ENCODE peak calls at places on chromosomes 5 and 9, in seven cellular contexts. E, L, Y, X, A, F and P are unnamed samples.

GRCh38 chr5:21807953-21808352 is 1045.2 kb downstream of the CDH12 start:
- DNase-seq in L (no peak), Y (no peak), F (no peak), X (no peak), E (no peak), A (peak), P (no peak)

GRCh38 chr5:135491552-135492318 is 39.6 kb upstream of the TIFAB start:
- DNase-seq in E (no peak), Y (no peak), L (no peak), A (no peak), F (no peak), X (peak), P (no peak)

GRCh38 chr9:7209990-7210389 is 452.2 kb downstream of the KDM4C start:
- DNase-seq in Y (no peak), X (no peak), A (peak), E (no peak), L (no peak), F (no peak), P (no peak)

GRCh38 chr5:96654209-96654608 is 8.0 kb upstream of the CAST start:
- DNase-seq in E (no peak), L (no peak), Y (no peak), F (no peak), A (no peak), X (no peak), P (no peak)

GRCh38 chr5:177370488-177371119 is 12.9 kb downstream of the RGS14 start:
- DNase-seq in F (peak), E (peak), Y (no peak), A (peak), X (peak), L (peak), P (peak)

GRCh38 chr5:7012057-7012456 is 298.8 kb downstream of the TENT4A start:
- DNase-seq in A (no peak), X (no peak), E (no peak), L (no peak), F (no peak), Y (no peak), P (no peak)

GRCh38 chr5:176737746-176738699 is 72.3 kb upstream of the UNC5A start:
- DNase-seq in X (no peak), E (no peak), Y (no peak), F (peak), L (no peak), A (no peak), P (no peak)

GRCh38 chr5:36792560-36793180 is 83.9 kb upstream of the NIPBL start:
- DNase-seq in L (no peak), E (no peak), A (no peak), X (no peak), F (no peak), Y (peak), P (no peak)

GRCh38 chr5:95870105-95870672 is 47.7 kb upstream of the GLRX start:
- DNase-seq in Y (no peak), L (no peak), A (no peak), F (no peak), X (peak), E (no peak), P (no peak)

GRCh38 chr9:134484479-134484878 is 157.1 kb upstream of the COL5A1 start:
- DNase-seq in E (no peak), F (no peak), X (no peak), A (no peak), L (peak), Y (no peak), P (no peak)

GRCh38 chr5:21143686-21144085 is 1155.7 kb upstream of the CDH18 start:
- DNase-seq in A (no peak), E (no peak), Y (no peak), F (no peak), L (no peak), X (no peak), P (no peak)

GRCh38 chr5:35478856-35479682 is 138.6 kb upstream of the SPEF2 start:
- DNase-seq in L (no peak), F (no peak), E (no peak), Y (peak), X (peak), A (no peak), P (no peak)

GRCh38 chr5:156981481-156981880 is 18.5 kb upstream of the TIMD4 start:
- DNase-seq in X (no peak), Y (no peak), A (no peak), E (no peak), L (no peak), F (no peak), P (no peak)

GRCh38 chr9:85723220-85723619 is 18.5 kb downstream of the AGTPBP1 start:
- DNase-seq in A (no peak), F (peak), L (no peak), E (no peak), X (peak), Y (no peak), P (no peak)

GRCh38 chr9:2727966-2728613 is 10.8 kb downstream of the KCNV2 start:
- DNase-seq in F (no peak), E (no peak), L (peak), X (peak), Y (peak), A (peak), P (peak)

GRCh38 chr5:35183243-35183955 is 46.9 kb downstream of the PRLR start:
- DNase-seq in Y (peak), F (no peak), A (peak), E (peak), L (peak), X (peak), P (no peak)

GRCh38 chr5:111931658-111932057 is 174.7 kb upstream of the NREP start:
- DNase-seq in F (no peak), X (no peak), E (no peak), Y (peak), L (no peak), A (peak), P (no peak)

GRCh38 chr5:134525687-134526482 is 415 bp downstream of the JADE2 start:
- DNase-seq in A (peak), X (peak), Y (peak), F (peak), L (peak), E (peak), P (peak)

GRCh38 chr9:134216961-134217360 is 52.6 kb upstream of the RNU6ATAC start:
- DNase-seq in Y (no peak), E (no peak), A (no peak), X (no peak), L (no peak), F (peak), P (no peak)

GRCh38 chr9:127779136-127779981 is 893 bp upstream of the SH2D3C start:
- DNase-seq in F (peak), X (no peak), L (no peak), Y (no peak), E (no peak), A (no peak), P (no peak)

GRCh38 chr5:149902177-149902576 is 42.4 kb downstream of the PDE6A start:
- DNase-seq in E (no peak), X (no peak), Y (no peak), F (no peak), A (peak), L (no peak), P (no peak)

GRCh38 chr5:40798012-40798855 is at the start of gene PRKAA1:
- DNase-seq in E (peak), X (peak), A (peak), L (peak), Y (peak), F (peak), P (peak)

GRCh38 chr5:179137643-179138567 is 77.7 kb downstream of the ZNF354C start:
- DNase-seq in E (no peak), F (no peak), A (no peak), Y (no peak), L (no peak), X (no peak), P (no peak)

GRCh38 chr5:73296772-73297171 is 123.8 kb downstream of the TMEM174 start:
- DNase-seq in Y (peak), X (no peak), A (no peak), E (no peak), F (no peak), L (no peak), P (no peak)

GRCh38 chr9:22307013-22307711 is 139.5 kb upstream of the DMRTA1 start:
- DNase-seq in Y (peak), A (peak), F (no peak), E (no peak), X (peak), L (peak), P (no peak)

GRCh38 chr9:89309166-89309565 is 1.8 kb upstream of the CKS2 start:
- DNase-seq in F (no peak), L (no peak), E (no peak), X (no peak), Y (no peak), A (no peak), P (no peak)

GRCh38 chr9:136551401-136552116 is 5.7 kb upstream of the NOTCH1 start:
- DNase-seq in Y (peak), L (peak), X (no peak), E (peak), A (no peak), F (no peak), P (peak)